ENCODE peak calls at places on chromosomes 13 and 19, in five cellular contexts. X, E, I, N and Y are unnamed samples. For H3K4me1, the result is how much of the 10 kb centered on the place peaks cover.

GRCh38 chr13:28401303-28402056 is 93.4 kb downstream of the FLT1 start:
- DNase-seq in X (no peak), E (no peak), I (no peak), N (no peak), Y (no peak)

GRCh38 chr13:33722216-33722900 is 95.6 kb upstream of the RFC3 start:
- DNase-seq in X (no peak), E (no peak), I (no peak), N (no peak), Y (no peak)

GRCh38 chr13:36090592-36090991 is 40.6 kb downstream of the DCLK1 start:
- DNase-seq in X (no peak), E (no peak), I (no peak), N (no peak), Y (no peak)

GRCh38 chr13:99859178-99860177 is 112.1 kb downstream of the ZIC5 start:
- DNase-seq in X (no peak), E (no peak), I (no peak), N (no peak), Y (no peak)

GRCh38 chr13:28344163-28344562 is 150.8 kb downstream of the FLT1 start:
- DNase-seq in X (no peak), E (no peak), I (no peak), N (no peak), Y (no peak)

GRCh38 chr13:28474491-28475134 is 20.3 kb downstream of the FLT1 start:
- DNase-seq in X (no peak), E (no peak), I (no peak), N (no peak), Y (no peak)

GRCh38 chr19:18488838-18489626 is 32.8 kb downstream of the ELL start:
- DNase-seq in X (peak), E (no peak), I (no peak), N (peak), Y (no peak)

GRCh38 chr13:32019612-32020233 is 11.9 kb upstream of the FRY start:
- DNase-seq in X (peak), E (no peak), I (peak), N (peak), Y (peak)

GRCh38 chr19:9151367-9151766 is 11.2 kb downstream of the ZNF317 start:
- DNase-seq in X (no peak), E (no peak), I (no peak), N (no peak), Y (no peak)

GRCh38 chr13:111031531-111031961 is 83.6 kb upstream of the ARHGEF7 start:
- DNase-seq in X (no peak), E (no peak), I (no peak), N (no peak), Y (no peak)

GRCh38 chr13:98761126-98761978 is 8.9 kb upstream of the SLC15A1 start:
- DNase-seq in X (no peak), E (no peak), I (no peak), N (no peak), Y (no peak)

GRCh38 chr13:78317030-78317429 is 286.3 kb downstream of the POU4F1 start:
- DNase-seq in X (no peak), E (no peak), I (no peak), N (no peak), Y (no peak)

GRCh38 chr19:48487944-48488343 is 18.8 kb downstream of the CYTH2 start:
- DNase-seq in X (peak), E (no peak), I (no peak), N (no peak), Y (no peak)

GRCh38 chr13:30222253-30222652 is 85.1 kb downstream of the KATNAL1 start:
- DNase-seq in X (no peak), E (no peak), I (no peak), N (no peak), Y (no peak)

GRCh38 chr19:11849264-11849615 is 714 bp downstream of the ZNF439 start:
- DNase-seq in X (no peak), E (no peak), I (no peak), N (no peak), Y (no peak)

GRCh38 chr13:19646062-19646461 is 12.6 kb downstream of the MPHOSPH8 start:
- DNase-seq in X (no peak), E (no peak), I (no peak), N (no peak), Y (no peak)

GRCh38 chr19:39502640-39503417 is 4.1 kb downstream of the DLL3 start:
- DNase-seq in X (peak), E (no peak), I (no peak), N (peak), Y (peak)

GRCh38 chr13:113109151-113110047 is 3.8 kb downstream of the F7 start:
- DNase-seq in X (no peak), E (peak), I (no peak), N (no peak), Y (no peak)

GRCh38 chr13:104181526-104182231 is 1115.5 kb upstream of the SLC10A2 start:
- DNase-seq in X (no peak), E (no peak), I (no peak), N (no peak), Y (no peak)

GRCh38 chr13:28047784-28048388 is 52.5 kb downstream of the FLT3 start:
- DNase-seq in X (peak), E (no peak), I (no peak), N (no peak), Y (no peak)

GRCh38 chr13:32426981-32427851 is 714 bp downstream of the N4BP2L1 start:
- DNase-seq in X (peak), E (peak), I (peak), N (no peak), Y (peak)

GRCh38 chr13:84479656-84480055 is 597.4 kb upstream of the SLITRK1 start:
- DNase-seq in X (no peak), E (no peak), I (no peak), N (no peak), Y (no peak)

GRCh38 chr13:66180806-66181205 is 1049.3 kb downstream of the PCDH9 start:
- DNase-seq in X (no peak), E (no peak), I (no peak), N (no peak), Y (no peak)

GRCh38 chr19:33815410-33816340 is 19.0 kb downstream of the KCTD15 start:
- DNase-seq in X (no peak), E (peak), I (no peak), N (no peak), Y (no peak)

GRCh38 chr19:53992815-53993214 is 1.4 kb downstream of the CACNG6 start:
- DNase-seq in X (no peak), E (no peak), I (no peak), N (no peak), Y (no peak)

GRCh38 chr19:50320051-50320450 is 9.1 kb downstream of the KCNC3 start:
- DNase-seq in X (no peak), E (no peak), I (no peak), N (no peak), Y (no peak)

GRCh38 chr19:17871878-17872250 is at the start of gene SLC5A5:
- DNase-seq in X (no peak), E (no peak), I (no peak), N (no peak), Y (no peak)

GRCh38 chr19:7853760-7854107 is 20.5 kb downstream of the PRR36 start:
- DNase-seq in X (no peak), E (no peak), I (no peak), N (no peak), Y (no peak)

GRCh38 chr19:4089400-4089908 is 22.8 kb upstream of the ZBTB7A start:
- DNase-seq in X (no peak), E (no peak), I (no peak), N (no peak), Y (no peak)

GRCh38 chr19:20325151-20325550 is 158.1 kb downstream of the ZNF486 start:
- DNase-seq in X (no peak), E (no peak), I (no peak), N (no peak), Y (no peak)

GRCh38 chr13:109862627-109863026 is 76.2 kb upstream of the IRS2 start:
- DNase-seq in X (no peak), E (no peak), I (no peak), N (no peak), Y (no peak)

GRCh38 chr13:33767140-33767539 is 50.8 kb upstream of the RFC3 start:
- DNase-seq in X (no peak), E (no peak), I (no peak), N (no peak), Y (no peak)

GRCh38 chr19:4140237-4140711 is 13.2 kb upstream of the CREB3L3 start:
- DNase-seq in X (peak), E (no peak), I (no peak), N (peak), Y (no peak)

GRCh38 chr19:43820098-43820860 is 6.8 kb upstream of the ZNF283 start:
- DNase-seq in X (peak), E (no peak), I (no peak), N (no peak), Y (no peak)

GRCh38 chr19:40461669-40462221 is 3.8 kb downstream of the BLVRB start:
- DNase-seq in X (no peak), E (no peak), I (no peak), N (no peak), Y (no peak)

GRCh38 chr19:1411255-1412191 is 4.1 kb downstream of the DAZAP1 start:
- DNase-seq in X (no peak), E (no peak), I (no peak), N (no peak), Y (no peak)

GRCh38 chr19:35513975-35514809 is 743 bp upstream of the DMKN start:
- DNase-seq in X (no peak), E (no peak), I (no peak), N (peak), Y (no peak)

GRCh38 chr13:78201411-78201810 is 282.8 kb upstream of the EDNRB start:
- DNase-seq in X (no peak), E (no peak), I (no peak), N (no peak), Y (no peak)

GRCh38 chr13:111335263-111335662 is 14.8 kb downstream of the TEX29 start:
- DNase-seq in X (no peak), E (no peak), I (no peak), N (no peak), Y (no peak)

GRCh38 chr13:79936368-79937136 is 404.4 kb downstream of the SPRY2 start:
- DNase-seq in X (peak), E (no peak), I (peak), N (no peak), Y (no peak)

GRCh38 chr13:79935121-79935520 is 405.8 kb downstream of the SPRY2 start:
- DNase-seq in X (no peak), E (no peak), I (no peak), N (no peak), Y (no peak)

GRCh38 chr13:79933389-79933788 is 407.5 kb downstream of the SPRY2 start:
- DNase-seq in X (no peak), E (no peak), I (no peak), N (no peak), Y (no peak)

GRCh38 chr13:79937311-79938243 is 403.3 kb downstream of the SPRY2 start:
- DNase-seq in X (no peak), E (no peak), I (no peak), N (no peak), Y (no peak)

DNA sequence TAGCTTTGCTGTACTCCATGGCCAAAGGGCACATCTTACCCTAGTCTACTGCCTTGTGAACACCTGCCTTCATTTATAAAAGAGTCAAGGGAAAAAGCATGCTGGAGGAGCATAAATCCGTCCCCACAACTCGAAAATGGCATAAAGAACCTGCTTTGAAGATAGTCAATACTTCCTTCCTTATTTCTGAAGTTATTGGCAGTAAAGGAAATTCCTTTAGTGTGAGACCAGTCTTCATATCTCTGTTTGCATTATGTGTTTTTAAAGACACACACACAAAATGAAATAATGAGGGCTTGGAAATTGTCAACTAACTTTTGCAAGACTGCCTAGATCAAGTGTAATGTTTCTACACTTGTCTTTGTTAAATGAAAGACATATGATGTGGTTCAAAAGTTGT is 408.4 kb downstream of the SPRY2 start:
- DNase-seq in X (no peak), E (no peak), I (no peak), N (no peak), Y (no peak)
- TF ChIP-seq EP300 in X (no peak), E (no peak), I (no peak), N (no peak), Y (no peak)

GRCh38 chr19:5969476-5969875 is 8.5 kb downstream of the RANBP3 start:
- DNase-seq in X (no peak), E (peak), I (no peak), N (no peak), Y (no peak)

GRCh38 chr19:5966941-5967340 is 11.0 kb downstream of the RANBP3 start:
- DNase-seq in X (no peak), E (no peak), I (no peak), N (no peak), Y (no peak)

GRCh38 chr19:5967994-5968430 is 9.9 kb downstream of the RANBP3 start:
- DNase-seq in X (peak), E (peak), I (peak), N (peak), Y (peak)

GRCh38 chr19:5967571-5967970 is 10.4 kb downstream of the RANBP3 start:
- DNase-seq in X (no peak), E (peak), I (no peak), N (no peak), Y (no peak)

DNA sequence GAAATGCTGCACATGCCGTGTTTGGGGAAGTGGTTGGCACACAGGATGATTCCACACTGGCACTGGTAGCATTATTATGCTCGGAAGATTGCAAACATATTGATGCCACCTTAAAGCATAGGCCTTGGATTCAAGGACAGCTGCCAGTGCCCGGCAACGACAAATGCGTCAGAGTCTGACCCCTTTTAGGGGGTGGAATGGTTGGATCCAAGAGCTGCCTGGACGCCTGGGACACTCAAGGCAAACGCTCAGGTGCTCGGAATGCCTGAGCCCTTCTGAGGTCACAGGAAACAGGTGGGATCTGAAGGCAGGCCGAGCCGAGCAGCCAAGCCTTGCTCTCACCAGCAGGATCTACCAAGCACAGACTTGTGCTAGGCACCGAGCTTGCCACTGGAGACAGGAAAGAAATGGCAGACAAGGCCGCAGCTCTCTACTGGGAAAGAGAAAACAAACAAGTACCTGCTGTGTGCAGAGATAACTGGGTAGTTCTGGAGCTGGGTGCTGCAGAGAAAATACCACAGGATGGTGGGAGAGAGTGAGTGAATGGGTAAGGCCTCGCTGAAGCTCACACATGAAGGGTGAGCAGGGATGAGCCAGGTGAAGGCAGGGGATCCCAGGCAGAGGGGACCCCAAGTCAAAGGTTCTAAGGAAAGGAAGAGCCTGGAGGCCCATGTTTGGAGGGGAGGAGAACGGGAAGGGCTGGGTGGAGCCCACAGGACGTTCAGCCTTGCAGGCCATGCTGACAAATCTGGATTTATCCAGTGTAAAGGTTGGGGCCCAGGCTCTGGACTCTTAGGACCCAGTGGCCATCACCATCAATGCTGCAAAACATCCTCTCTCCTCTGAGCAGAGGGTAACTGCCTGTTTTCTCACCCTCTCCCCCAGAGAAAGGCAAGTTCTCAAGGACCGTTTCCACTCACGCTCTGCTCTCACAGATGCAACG is 9.2 kb downstream of the RANBP3 start:
- DNase-seq in X (no peak), E (peak), I (no peak), N (no peak), Y (no peak)
- H3K4me1 ChIP-seq in X (under half), E (half or more), I (half or more), N (under half), Y (under half)

DNA sequence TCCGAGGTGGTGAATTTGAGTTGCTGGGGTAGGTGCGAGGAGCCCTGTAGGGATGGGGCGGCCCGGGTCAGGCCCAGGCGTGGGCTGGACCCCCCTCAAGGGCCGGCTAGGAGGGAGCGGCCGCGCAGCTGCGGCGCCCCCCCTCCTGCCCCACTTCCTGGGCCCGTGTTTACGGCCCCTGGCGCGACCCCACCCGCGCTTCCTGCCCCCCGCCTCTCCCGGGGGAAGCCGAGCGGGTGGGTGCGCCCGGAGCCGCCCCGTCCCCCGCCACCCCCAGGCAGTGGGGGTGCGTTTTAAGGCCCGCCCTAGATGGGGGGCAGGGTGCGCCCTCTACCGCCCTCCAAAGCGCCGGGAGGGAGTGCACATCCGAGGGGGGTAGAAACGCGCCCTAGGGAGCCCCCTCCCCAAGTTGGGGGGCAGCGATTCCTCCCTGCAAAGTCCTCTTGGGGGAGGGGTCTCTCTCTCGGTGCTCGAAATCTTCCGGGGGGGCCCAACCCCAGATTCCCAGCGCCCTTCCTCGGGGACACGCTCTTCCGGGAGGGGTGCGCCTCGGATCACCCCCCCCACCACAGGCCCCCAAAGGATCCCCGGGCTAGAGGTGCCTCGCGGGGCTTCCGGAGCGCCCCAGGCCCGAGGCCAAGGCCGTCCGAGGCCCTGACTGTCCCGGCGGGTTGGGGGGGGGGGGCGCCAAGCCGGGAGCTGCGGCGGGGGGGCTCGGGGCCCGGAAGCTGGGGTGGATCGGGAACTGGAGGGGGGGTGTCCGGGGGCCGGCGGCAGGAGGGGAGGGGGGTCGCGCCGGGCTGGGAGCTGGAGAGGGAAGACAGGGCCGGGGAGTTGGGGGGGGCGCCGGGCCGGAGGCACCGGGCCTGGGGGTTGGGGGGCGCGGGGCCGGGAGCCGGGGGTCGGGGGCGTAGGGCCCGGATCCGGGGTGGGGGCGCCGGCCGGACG is 807 bp downstream of the TLE5 start:
- DNase-seq in X (no peak), E (no peak), I (no peak), N (peak), Y (peak)
- TF ChIP-seq EP300 in X (no peak), E (no peak), I (peak), N (no peak), Y (no peak)

DNA sequence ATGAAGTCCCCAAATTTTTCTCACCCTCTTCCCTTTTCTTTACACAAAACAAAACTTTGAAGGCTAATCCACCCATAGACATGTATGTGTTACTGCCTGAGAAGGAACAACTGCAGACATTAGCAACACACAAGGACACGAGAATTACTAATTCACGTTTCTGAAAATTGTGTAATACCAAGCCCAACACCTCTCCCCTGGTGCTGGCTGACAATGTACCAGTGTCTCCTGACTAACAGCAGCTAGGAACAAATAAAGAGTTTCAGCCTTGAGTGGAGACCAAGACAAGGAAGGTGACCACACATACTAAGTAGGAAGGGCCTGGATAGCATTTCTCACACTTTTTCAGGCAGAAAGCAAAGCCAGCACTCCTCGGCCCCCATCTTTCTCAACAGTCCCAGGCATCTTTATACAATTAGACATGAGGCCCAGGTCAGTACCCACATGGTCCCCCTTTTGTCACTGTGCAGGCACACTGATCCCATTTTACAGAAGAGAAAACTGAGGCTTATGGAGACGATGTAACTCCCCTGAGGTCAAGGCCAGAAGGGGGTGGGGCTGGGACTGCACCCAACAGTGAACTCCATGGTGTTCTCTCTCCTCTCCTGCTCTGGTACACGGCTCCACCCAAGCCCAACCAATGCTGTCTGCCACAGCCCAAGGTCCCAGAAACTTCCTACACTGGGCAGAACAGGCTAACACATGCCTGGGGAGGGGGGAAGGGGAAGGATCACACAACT is 8.7 kb downstream of the BRD4 start:
- DNase-seq in X (no peak), E (peak), I (peak), N (peak), Y (peak)
- H3K4me1 ChIP-seq in X (half or more), E (half or more), I (half or more), N (under half), Y (under half)